ENCODE peak calls at places on chromosomes 13 and 19, in eight cellular contexts. H is fibroblast of pulmonary artery; J is stimulated activated CD4-positive, alpha-beta T cell treated with anti-CD3 and anti-CD28 coated beads, Interleukin-1b, Interleukin-23, amount 100 ng/mL, for 24 hours; Y is SW 1271; P is stimulated activated naive CD8-positive, alpha-beta T cell treated with anti-CD3 and anti-CD28 coated beads, Interleukin-15, Interleukin-2, amounts not matched to agents 100 U/mL and 50 U/mL, for 24 hours; A is mammary epithelial cell; G is Right ventricle myocardium superior; V is dorsolateral prefrontal cortex. F is an unnamed sample.

GRCh38 chr19:32364040-32364439 is 18.6 kb downstream of the ZNF507 start:
- DNase-seq in H (no peak), J (no peak), Y (no peak), P (no peak), A (no peak), G (no peak), V (no peak), F (no peak)

GRCh38 chr19:1990230-1991017 is 25.1 kb downstream of the BTBD2 start:
- DNase-seq in H (no peak), J (no peak), Y (no peak), P (no peak), A (no peak), G (no peak), V (no peak), F (no peak)

GRCh38 chr13:112716841-112717520 is 27.1 kb downstream of the ATP11A start:
- DNase-seq in H (no peak), J (no peak), Y (no peak), P (no peak), A (no peak), G (peak), V (no peak), F (no peak)

GRCh38 chr19:9149976-9150375 is 9.8 kb downstream of the ZNF317 start:
- DNase-seq in H (no peak), J (no peak), Y (no peak), P (no peak), A (peak), G (no peak), V (no peak), F (no peak)

GRCh38 chr19:53809518-53810186 is 14.5 kb downstream of the NLRP12 start:
- DNase-seq in H (peak), J (no peak), Y (no peak), P (no peak), A (no peak), G (no peak), V (no peak), F (no peak)

GRCh38 chr13:66212511-66212910 is 1017.6 kb downstream of the PCDH9 start:
- DNase-seq in H (no peak), J (no peak), Y (no peak), P (no peak), A (no peak), G (no peak), V (no peak), F (no peak)

GRCh38 chr19:2569596-2570465 is 93.9 kb downstream of the GADD45B start:
- DNase-seq in H (no peak), J (no peak), Y (no peak), P (no peak), A (no peak), G (peak), V (peak), F (no peak)

GRCh38 chr13:33251131-33251629 is 34.4 kb downstream of the STARD13 start:
- DNase-seq in H (peak), J (no peak), Y (peak), P (no peak), A (peak), G (no peak), V (no peak), F (no peak)

GRCh38 chr13:84500016-84500415 is 617.7 kb upstream of the SLITRK1 start:
- DNase-seq in H (peak), J (no peak), Y (no peak), P (no peak), A (no peak), G (no peak), V (no peak), F (no peak)

GRCh38 chr19:12450817-12451216 is 10.0 kb upstream of the ZNF443 start:
- DNase-seq in H (no peak), J (no peak), Y (no peak), P (no peak), A (peak), G (no peak), V (no peak), F (no peak)

GRCh38 chr13:51815848-51816247 is 11.9 kb upstream of the DHRS12 start:
- DNase-seq in H (no peak), J (no peak), Y (no peak), P (no peak), A (no peak), G (no peak), V (no peak), F (no peak)

GRCh38 chr19:53904909-53905308 is 4.2 kb upstream of the CACNG7 start:
- DNase-seq in H (no peak), J (no peak), Y (no peak), P (no peak), A (peak), G (no peak), V (no peak), F (no peak)